ENCODE peak calls at places on chromosomes 2 and 18, in four cellular contexts. H is AG04450; B is CD4-positive, alpha-beta T cell; U is BE2C. J is an unnamed sample.

GRCh38 chr2:176885661-176886060 is 326.9 kb upstream of the HNRNPA3 start:
- DNase-seq in B (no peak), U (no peak), H (no peak), J (no peak)

GRCh38 chr2:240705204-240705781 is 13.6 kb downstream of the AQP12A start:
- DNase-seq in B (no peak), U (no peak), H (no peak), J (no peak)

GRCh38 chr18:50649821-50650220 is 89.9 kb downstream of the MAPK4 start:
- DNase-seq in B (no peak), H (no peak), U (no peak), J (no peak)

GRCh38 chr2:181790716-181791649 is 100.5 kb upstream of the ITPRID2 start:
- DNase-seq in U (no peak), B (no peak), H (peak; percentile 91), J (no peak)

GRCh38 chr18:38115201-38115600 is 549.6 kb upstream of the CELF4 start:
- DNase-seq in B (no peak), U (no peak), H (no peak), J (no peak)

GRCh38 chr2:160142472-160142871 is 57.6 kb downstream of the ITGB6 start:
- DNase-seq in H (no peak), U (no peak), B (no peak), J (no peak)

GRCh38 chr2:181585732-181586131 is 71.2 kb downstream of the CERKL start:
- DNase-seq in U (no peak), B (no peak), H (no peak), J (no peak)

GRCh38 chr2:205748660-205749059 is 66.4 kb downstream of the NRP2 start:
- DNase-seq in H (no peak), B (no peak), U (no peak), J (no peak)

GRCh38 chr2:171018522-171018921 is 89.5 kb downstream of the GORASP2 start:
- DNase-seq in H (no peak), B (no peak), U (no peak), J (no peak)

GRCh38 chr18:23302852-23303527 is 150.1 kb upstream of the RIOK3 start:
- DNase-seq in B (no peak), U (no peak), H (no peak), J (no peak)

GRCh38 chr18:62717059-62717849 is 1.9 kb downstream of the PHLPP1 start:
- DNase-seq in B (peak; percentile 31), H (no peak), U (no peak), J (peak; percentile 23)

GRCh38 chr2:147346142-147346541 is 498.7 kb upstream of the ACVR2A start:
- DNase-seq in H (no peak), U (no peak), B (no peak), J (no peak)

GRCh38 chr2:71876542-71877451 is 270.9 kb downstream of the CYP26B1 start:
- DNase-seq in B (no peak), H (no peak), U (no peak), J (no peak)

GRCh38 chr2:227423633-227424499 is 36.1 kb upstream of the SCYGR1 start:
- DNase-seq in U (no peak), H (no peak), B (no peak), J (no peak)

GRCh38 chr2:120779781-120780283 is 44.2 kb downstream of the GLI2 start:
- DNase-seq in U (no peak), H (peak; percentile 76), B (no peak), J (no peak)

GRCh38 chr2:128727914-128728313 is 409.2 kb upstream of the HS6ST1 start:
- DNase-seq in B (no peak), U (no peak), H (peak; percentile 69), J (no peak)

DNA sequence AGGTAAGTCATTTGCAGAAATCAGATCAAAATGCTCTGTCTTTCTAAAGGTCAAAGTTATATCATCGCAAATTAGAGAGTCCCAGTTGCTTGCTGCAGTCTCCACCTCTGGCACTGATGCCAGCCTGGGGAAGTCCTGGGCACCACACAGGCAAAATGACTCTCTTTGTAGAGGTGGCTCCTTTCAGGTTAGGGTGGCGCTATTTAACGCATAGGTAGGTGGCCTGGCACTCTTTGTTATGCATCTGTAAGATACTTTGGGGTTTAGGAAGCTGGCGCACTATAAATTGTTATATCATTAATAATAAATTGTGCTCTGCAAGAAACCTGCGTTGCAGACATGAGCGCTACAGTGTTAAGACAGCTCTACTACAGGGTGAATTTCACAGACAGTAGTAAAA is 268.5 kb downstream of the ICOS start:
- DNase-seq in H (no peak), U (no peak), B (no peak), J (no peak)
- TF ChIP-seq CTCF in H (no peak), U (no peak), B (no peak), J (no peak)

GRCh38 chr2:65722028-65722427 is 289.6 kb upstream of the SPRED2 start:
- DNase-seq in H (no peak), U (peak; percentile 16), B (no peak), J (peak; percentile 63)
- TF ChIP-seq CTCF in H (peak; percentile 17), U (peak; percentile 15), B (no peak), J (peak; percentile 54)

GRCh38 chr2:1816414-1816911 is 72.1 kb upstream of the PXDN start:
- DNase-seq in U (no peak), H (no peak), B (no peak), J (no peak)
- TF ChIP-seq CTCF in U (no peak), H (no peak), B (no peak), J (no peak)

GRCh38 chr2:61906187-61906470 is 655 bp downstream of the COMMD1 start:
- DNase-seq in B (no peak), H (no peak), U (no peak), J (no peak)

GRCh38 chr2:61905372-61906186 is at the start of gene COMMD1:
- DNase-seq in U (peak; percentile 63), B (peak; percentile 72), H (no peak), J (peak; percentile 80)

GRCh38 chr2:61910603-61911002 is 5.1 kb downstream of the COMMD1 start:
- DNase-seq in U (no peak), H (no peak), B (no peak), J (no peak)

GRCh38 chr2:61911510-61911909 is 6.0 kb downstream of the COMMD1 start:
- DNase-seq in H (no peak), U (no peak), B (no peak), J (no peak)
- TF ChIP-seq CTCF in H (peak; percentile 21), U (peak; percentile 32), B (no peak), J (no peak)

GRCh38 chr2:46643493-46643892 is 164.1 kb downstream of the TMEM247 start:
- DNase-seq in B (no peak), U (no peak), H (no peak), J (no peak)
- TF ChIP-seq CTCF in B (no peak), U (peak; percentile 25), H (peak; percentile 11), J (no peak)

GRCh38 chr2:32010670-32011565 is at the start of gene MEMO1:
- DNase-seq in B (peak; percentile 93), H (peak; percentile 88), U (peak; percentile 98), J (peak; percentile 93)
- TF ChIP-seq CTCF in B (no peak), H (no peak), U (peak; percentile 20), J (no peak)

GRCh38 chr2:166917433-166917832 is 29.2 kb downstream of the XIRP2 start:
- DNase-seq in H (no peak), B (no peak), U (no peak), J (no peak)

GRCh38 chr2:166916987-166917386 is 28.7 kb downstream of the XIRP2 start:
- DNase-seq in U (no peak), H (no peak), B (no peak), J (no peak)
- TF ChIP-seq CTCF in U (no peak), H (no peak), B (no peak), J (no peak)

GRCh38 chr2:1742680-1743395 is 1.5 kb downstream of the PXDN start:
- DNase-seq in H (no peak), U (peak; percentile 29), B (no peak), J (peak; percentile 80)
- TF ChIP-seq CTCF in H (peak; percentile 53), U (peak; percentile 36), B (no peak), J (no peak)

GRCh38 chr2:197786010-197786877 is 1.1 kb upstream of the BOLL start:
- DNase-seq in U (peak; percentile 34), H (no peak), B (peak; percentile 30), J (peak; percentile 41)
- TF ChIP-seq CTCF in U (peak; percentile 49), H (peak; percentile 32), B (peak; percentile 68), J (peak; percentile 40)

J was measured in nephron progenitor cell.